ENCODE peak calls at places on chromosomes 7 and 10, in four cellular contexts. G is iPS-NIHi11; O is A172; Q is activated T-cell treated with anti-CD3 and anti-CD28 coated beads, Interleukin-2, amount 50 U/mL, for 1 hour. S is an unnamed sample.

GRCh38 chr10:93074597-93075368 is 1.1 kb downstream of the CYP26A1 start:
- DNase-seq in G (no peak), O (no peak), Q (no peak), S (no peak)

GRCh38 chr10:102133373-102134195 is 744 bp downstream of the PPRC1 start:
- DNase-seq in G (peak; percentile 75), O (peak; percentile 71), Q (peak; percentile 53), S (no peak)

GRCh38 chr7:142196066-142196840 is 61.6 kb downstream of the PRSS58 start:
- DNase-seq in G (no peak), O (peak; percentile 51), Q (no peak), S (no peak)

GRCh38 chr10:4512557-4513286 is 313.3 kb upstream of the AKR1E2 start:
- DNase-seq in G (peak; percentile 50), O (peak; percentile 49), Q (no peak), S (no peak)

GRCh38 chr7:18426564-18427226 is 68.9 kb upstream of the HDAC9 start:
- DNase-seq in G (no peak), O (peak; percentile 68), Q (no peak), S (no peak)

GRCh38 chr7:157013602-157014549 is 3.4 kb upstream of the MNX1 start:
- DNase-seq in G (no peak), O (no peak), Q (no peak), S (no peak)

GRCh38 chr7:2040893-2041270 is 191.9 kb downstream of the MAD1L1 start:
- DNase-seq in G (no peak), O (no peak), Q (no peak), S (no peak)

GRCh38 chr7:99369767-99370353 is 4.7 kb upstream of the ARPC1B start:
- DNase-seq in G (no peak), O (no peak), Q (no peak), S (no peak)

GRCh38 chr7:151251926-151252835 is 3.7 kb upstream of the SMARCD3 start:
- DNase-seq in G (peak; percentile 91), O (peak; percentile 44), Q (no peak), S (peak; percentile 39)

S was measured in brain pericyte.